ENCODE peak calls at places on chromosomes 3 and 15, in eight cellular contexts. H is lower lobe of right lung; K is left lung; Q is CD8-positive, alpha-beta memory T cell; N is H9; X is ovary; M is endodermal cell; Y is psoas muscle. J is an unnamed sample.
A peak's percentile ranks its signal among the peaks of the same experiment; 100 is the strongest.

GRCh38 chr3:183381179-183381578 is 47.2 kb downstream of the MCF2L2 start:
- DNase-seq in H (no peak), K (no peak), Q (no peak), N (no peak), X (no peak), M (no peak), Y (no peak), J (no peak)

GRCh38 chr3:190265795-190266194 is 56.5 kb downstream of the CLDN1 start:
- DNase-seq in H (no peak), K (no peak), Q (no peak), N (no peak), X (no peak), M (no peak), Y (no peak), J (peak; percentile 55)

GRCh38 chr15:55893852-55894251 is 99.6 kb downstream of the NEDD4 start:
- DNase-seq in H (no peak), K (no peak), Q (no peak), N (no peak), X (no peak), M (no peak), Y (no peak), J (no peak)

GRCh38 chr15:51782357-51782896 is 31.0 kb downstream of the TMOD2 start:
- DNase-seq in H (no peak), K (no peak), Q (no peak), N (no peak), X (no peak), M (no peak), Y (no peak), J (no peak)

GRCh38 chr15:33243393-33243792 is 48.9 kb upstream of the FMN1 start:
- DNase-seq in H (no peak), K (no peak), Q (no peak), N (no peak), X (no peak), M (no peak), Y (no peak), J (no peak)

GRCh38 chr3:183438749-183439148 is 10.3 kb upstream of the MCF2L2 start:
- DNase-seq in H (no peak), K (no peak), Q (no peak), N (no peak), X (no peak), M (no peak), Y (no peak), J (peak; percentile 55)

GRCh38 chr3:178063475-178063874 is 472.8 kb upstream of the KCNMB2 start:
- DNase-seq in H (no peak), K (no peak), Q (no peak), N (no peak), X (no peak), M (no peak), Y (no peak), J (no peak)

GRCh38 chr3:37668831-37669610 is 192.7 kb upstream of the CTDSPL start:
- DNase-seq in H (no peak), K (no peak), Q (no peak), N (no peak), X (peak; percentile 32), M (no peak), Y (no peak), J (peak; percentile 79)

GRCh38 chr15:64092075-64092820 is 1.4 kb downstream of the CIAO2A start:
- DNase-seq in H (no peak), K (no peak), Q (peak; percentile 33), N (no peak), X (no peak), M (no peak), Y (no peak), J (no peak)

GRCh38 chr3:20060924-20061323 is 20.7 kb downstream of the KAT2B start:
- DNase-seq in H (no peak), K (no peak), Q (no peak), N (no peak), X (no peak), M (no peak), Y (no peak), J (no peak)

GRCh38 chr3:172315401-172316091 is 132.7 kb downstream of the GHSR start:
- DNase-seq in H (no peak), K (no peak), Q (no peak), N (no peak), X (no peak), M (peak; percentile 64), Y (no peak), J (peak; percentile 56)

DNA sequence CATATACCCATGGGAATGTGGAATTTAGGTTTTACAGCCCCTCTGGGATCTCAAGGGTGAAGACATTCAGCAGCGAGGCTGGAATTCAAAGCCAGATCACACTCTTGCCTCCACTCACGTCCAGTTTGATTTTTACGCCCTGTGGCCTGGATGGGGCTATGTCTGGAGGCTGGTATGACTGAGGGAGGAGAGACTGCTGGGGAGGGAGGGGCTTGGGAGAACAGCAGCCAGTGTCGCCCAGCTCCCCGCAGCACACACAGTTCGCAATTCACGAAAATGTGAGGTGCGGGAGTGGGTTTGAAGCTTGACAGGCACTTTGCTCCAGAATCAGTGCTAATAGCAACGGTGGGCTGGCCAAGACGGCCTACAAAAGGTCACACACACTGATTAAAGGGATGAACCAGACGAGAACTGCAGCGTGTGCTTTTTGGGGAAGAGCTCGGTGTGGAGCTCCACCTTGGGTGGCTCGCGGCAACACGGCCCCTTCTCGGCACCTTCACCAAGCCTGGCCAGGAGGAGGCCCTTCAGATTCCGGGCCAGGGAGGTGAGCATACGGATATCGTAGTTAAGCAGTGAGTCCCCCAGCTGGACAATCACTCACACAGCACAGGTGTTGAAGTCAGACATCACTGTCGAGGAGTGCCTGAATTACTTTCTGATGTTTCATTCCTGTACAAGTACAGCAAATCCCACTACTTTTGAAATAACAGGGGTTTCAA is 16.4 kb downstream of the EHD4 start:
- DNase-seq in H (no peak), K (no peak), Q (no peak), N (peak; percentile 52), X (no peak), M (peak; percentile 72), Y (no peak), J (no peak)
- H3K27ac ChIP-seq in H (no peak overlapping the region), K (no peak overlapping the region), Q (no peak overlapping the region), N (no peak overlapping the region), X (no peak overlapping the region), M (no peak overlapping the region), Y (no peak overlapping the region), J (no peak overlapping the region)

GRCh38 chr3:46852329-46852720 is 10.9 kb downstream of the MYL3 start:
- DNase-seq in H (peak; percentile 15), K (no peak), Q (no peak), N (no peak), X (no peak), M (no peak), Y (no peak), J (no peak)
- H3K27ac ChIP-seq in H (no peak overlapping the region), K (no peak overlapping the region), Q (no peak overlapping the region), N (no peak overlapping the region), X (no peak overlapping the region), M (no peak overlapping the region), Y (no peak overlapping the region), J (no peak overlapping the region)

DNA sequence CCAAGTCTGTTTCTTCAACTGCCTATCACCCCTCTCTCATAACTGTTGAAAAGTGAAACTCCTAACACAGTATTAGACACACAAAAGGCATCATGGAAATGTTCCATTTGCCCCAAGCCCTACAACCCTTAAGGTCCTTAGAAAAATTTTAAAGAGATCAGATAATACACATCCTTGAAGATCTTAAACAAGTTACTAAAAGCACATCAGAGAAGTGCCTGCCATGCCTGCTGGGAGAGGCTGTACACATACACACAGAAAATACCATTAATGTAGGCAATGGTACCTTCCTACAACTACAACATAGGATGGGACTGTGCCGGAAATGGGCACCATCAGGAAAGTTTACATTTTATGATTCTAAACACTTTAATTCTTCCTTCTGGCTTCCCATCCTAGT is 3.3 kb downstream of the ADAM10 start:
- DNase-seq in H (no peak), K (no peak), Q (no peak), N (no peak), X (no peak), M (no peak), Y (no peak), J (no peak)
- H3K27ac ChIP-seq in H (no peak overlapping the region), K (no peak overlapping the region), Q (no peak overlapping the region), N (no peak overlapping the region), X (no peak overlapping the region), M (no peak overlapping the region), Y (no peak overlapping the region), J (no peak overlapping the region)

DNA sequence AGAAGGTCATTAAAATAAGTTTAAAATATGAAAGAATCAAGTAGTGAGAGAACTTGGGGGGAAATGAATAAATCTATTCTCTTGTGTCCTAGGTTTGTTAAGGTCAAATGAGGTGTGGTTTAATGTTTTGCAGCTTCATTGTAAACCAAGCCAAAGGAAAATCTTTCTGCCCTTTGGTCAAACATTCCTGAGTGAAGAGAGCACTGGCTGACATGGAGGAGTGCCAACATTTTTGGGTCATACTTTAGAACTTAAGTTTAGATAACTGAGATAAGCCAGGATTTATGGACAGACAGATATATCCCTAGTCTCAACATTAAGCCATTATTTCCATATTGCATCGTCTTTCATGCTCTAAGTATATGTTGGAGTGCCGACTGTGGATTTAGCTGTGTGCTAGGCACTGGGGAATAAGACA is 66.4 kb downstream of the PTPRG start:
- DNase-seq in H (no peak), K (no peak), Q (no peak), N (no peak), X (no peak), M (no peak), Y (no peak), J (peak; percentile 36)
- H3K27ac ChIP-seq in H (no peak overlapping the region), K (no peak overlapping the region), Q (no peak overlapping the region), N (no peak overlapping the region), X (no peak overlapping the region), M (no peak overlapping the region), Y (no peak overlapping the region), J (no peak overlapping the region)

GRCh38 chr3:43001556-43002121 is 22.5 kb downstream of the GASK1A start:
- DNase-seq in H (no peak), K (no peak), Q (no peak), N (no peak), X (peak; percentile 48), M (no peak), Y (no peak), J (no peak)
- H3K27ac ChIP-seq in H (peak overlapping the region; percentile 51), K (peak overlapping the region; percentile 36), Q (no peak overlapping the region), N (no peak overlapping the region), X (peak overlapping the region; percentile 74), M (no peak overlapping the region), Y (peak overlapping the region; percentile 71), J (peak overlapping the region; percentile 15)

J was measured in colonic mucosa.